ENCODE peak calls at places on chromosome 1, in five cellular contexts. T, J, W, U and L are unnamed samples.
A peak's percentile ranks its signal among the peaks of the same experiment; 100 is the strongest.

GRCh38 chr1:43549921-43550597 is 19.4 kb downstream of the PTPRF start:
- DNase-seq in T (peak; percentile 90), J (no peak), W (peak; percentile 90), U (peak; percentile 90), L (peak; percentile 88)

GRCh38 chr1:215243275-215244054 is 160.9 kb downstream of the KCNK2 start:
- DNase-seq in T (no peak), J (no peak), W (no peak), U (no peak), L (no peak)

GRCh38 chr1:77872645-77873044 is 15.8 kb upstream of the NEXN start:
- DNase-seq in T (no peak), J (no peak), W (no peak), U (no peak), L (no peak)

GRCh38 chr1:55320891-55321290 is 105.7 kb upstream of the USP24 start:
- DNase-seq in T (no peak), J (no peak), W (no peak), U (no peak), L (no peak)

GRCh38 chr1:51998701-51999100 is 8.2 kb upstream of the RAB3B start:
- DNase-seq in T (no peak), J (no peak), W (no peak), U (no peak), L (no peak)

GRCh38 chr1:165117482-165117881 is 239.0 kb downstream of the LMX1A start:
- DNase-seq in T (no peak), J (no peak), W (no peak), U (no peak), L (peak; percentile 67)

GRCh38 chr1:1210726-1211540 is 3.0 kb downstream of the TNFRSF4 start:
- DNase-seq in T (no peak), J (no peak), W (peak; percentile 41), U (no peak), L (peak; percentile 73)

GRCh38 chr1:93972341-93972740 is 63.1 kb upstream of the GCLM start:
- DNase-seq in T (no peak), J (no peak), W (no peak), U (no peak), L (no peak)

GRCh38 chr1:228308085-228308601 is 98.5 kb downstream of the TRIM11 start:
- DNase-seq in T (no peak), J (no peak), W (peak; percentile 28), U (no peak), L (peak; percentile 55)

GRCh38 chr1:48001696-48002095 is 4.5 kb upstream of the TRABD2B start:
- DNase-seq in T (no peak), J (no peak), W (no peak), U (no peak), L (no peak)

GRCh38 chr1:153733970-153734369 is 6.1 kb downstream of the INTS3 start:
- DNase-seq in T (no peak), J (no peak), W (no peak), U (no peak), L (no peak)

GRCh38 chr1:19840228-19840627 is 25.1 kb upstream of the RNF186 start:
- DNase-seq in T (no peak), J (no peak), W (no peak), U (no peak), L (no peak)

GRCh38 chr1:198607714-198608113 is 31.1 kb upstream of the PTPRC start:
- DNase-seq in T (no peak), J (no peak), W (no peak), U (no peak), L (no peak)

GRCh38 chr1:221743416-221744208 is 1.7 kb upstream of the DUSP10 start:
- DNase-seq in T (no peak), J (no peak), W (no peak), U (no peak), L (no peak)

GRCh38 chr1:236394905-236395779 is 1.1 kb downstream of the EDARADD start:
- DNase-seq in T (peak; percentile 15), J (no peak), W (no peak), U (peak; percentile 58), L (peak; percentile 81)

GRCh38 chr1:233759665-233760064 is 144.8 kb upstream of the SLC35F3 start:
- DNase-seq in T (no peak), J (no peak), W (no peak), U (no peak), L (no peak)

GRCh38 chr1:83641206-83641658 is 357.7 kb downstream of the TTLL7 start:
- DNase-seq in T (no peak), J (peak; percentile 22), W (no peak), U (no peak), L (no peak)

GRCh38 chr1:68116643-68117235 is 66.3 kb upstream of the DIRAS3 start:
- DNase-seq in T (peak; percentile 47), J (peak; percentile 52), W (no peak), U (peak; percentile 44), L (no peak)

GRCh38 chr1:221435510-221435909 is 306.4 kb downstream of the DUSP10 start:
- DNase-seq in T (peak; percentile 13), J (no peak), W (no peak), U (peak; percentile 58), L (no peak)

GRCh38 chr1:156691665-156692408 is 13.5 kb downstream of the CRABP2 start:
- DNase-seq in T (no peak), J (no peak), W (no peak), U (peak; percentile 63), L (peak; percentile 54)

GRCh38 chr1:207084701-207085180 is 3.9 kb upstream of the C4BPB start:
- DNase-seq in T (peak; percentile 87), J (peak; percentile 53), W (no peak), U (peak; percentile 77), L (peak; percentile 50)

GRCh38 chr1:216929870-216930582 is 206.8 kb upstream of the ESRRG start:
- DNase-seq in T (no peak), J (no peak), W (no peak), U (no peak), L (no peak)

GRCh38 chr1:15406911-15407559 is 2.7 kb upstream of the EFHD2 start:
- DNase-seq in T (no peak), J (no peak), W (no peak), U (no peak), L (no peak)

GRCh38 chr1:203592156-203592555 is 34.5 kb upstream of the ATP2B4 start:
- DNase-seq in T (no peak), J (no peak), W (no peak), U (no peak), L (peak; percentile 74)

DNA sequence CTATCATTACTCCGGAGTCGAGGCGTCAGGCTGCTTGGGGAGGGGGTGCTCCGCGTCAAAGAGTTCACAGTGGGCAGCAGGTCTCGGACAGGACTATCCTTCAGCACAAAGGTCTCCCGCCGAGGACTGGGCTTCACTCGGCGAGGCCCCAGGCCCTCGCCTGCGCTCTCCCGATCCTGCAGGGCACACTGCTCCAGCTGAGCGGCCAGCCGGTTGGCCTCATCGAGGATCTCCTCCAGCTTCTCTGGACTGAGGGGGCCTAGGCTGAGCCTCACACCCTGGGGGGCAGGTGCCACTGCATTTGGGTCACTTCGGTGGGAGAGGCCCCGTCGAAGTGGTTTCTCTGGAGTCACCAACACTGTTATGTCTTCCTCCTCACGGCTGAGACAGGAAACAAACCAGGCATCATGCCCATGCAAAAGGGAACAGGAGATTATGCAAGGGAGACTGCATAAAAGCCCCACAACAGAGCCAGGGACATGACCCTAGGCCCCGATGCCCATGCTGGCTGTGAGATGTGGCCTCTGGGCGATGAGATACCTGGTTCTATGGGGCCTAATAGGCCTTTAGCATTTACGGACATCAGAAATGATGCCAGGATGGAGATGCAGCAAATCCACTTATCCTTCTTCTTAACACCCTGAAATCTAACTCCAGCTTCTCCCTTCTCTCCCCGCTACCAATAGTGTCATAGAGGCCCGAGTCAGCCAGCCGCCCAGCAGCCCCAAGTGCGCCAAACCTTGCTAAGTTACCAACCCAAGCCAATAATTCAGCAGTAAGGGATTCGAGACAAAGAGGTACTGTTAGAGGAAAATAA is 1.1 kb downstream of the PSRC1 start:
- DNase-seq in T (no peak), J (no peak), W (no peak), U (no peak), L (no peak)
- H3K4me3 ChIP-seq in T (no peak overlapping the region), J (peak overlapping the region; percentile 66), W (peak overlapping the region; percentile 77), U (peak overlapping the region; percentile 68), L (peak overlapping the region; percentile 50)

GRCh38 chr1:6579374-6580118 is at the start of gene ZBTB48:
- DNase-seq in T (peak; percentile 99), J (peak; percentile 99), W (peak; percentile 100), U (peak; percentile 100), L (peak; percentile 100)

GRCh38 chr1:6580588-6581270 is 935 bp downstream of the ZBTB48 start:
- DNase-seq in T (peak; percentile 22), J (no peak), W (peak; percentile 58), U (peak; percentile 48), L (no peak)

GRCh38 chr1:6580119-6580587 is 359 bp downstream of the ZBTB48 start:
- DNase-seq in T (peak; percentile 22), J (no peak), W (no peak), U (no peak), L (peak; percentile 65)

GRCh38 chr1:6578624-6579373 is 995 bp upstream of the ZBTB48 start:
- DNase-seq in T (no peak), J (no peak), W (no peak), U (no peak), L (no peak)

DNA sequence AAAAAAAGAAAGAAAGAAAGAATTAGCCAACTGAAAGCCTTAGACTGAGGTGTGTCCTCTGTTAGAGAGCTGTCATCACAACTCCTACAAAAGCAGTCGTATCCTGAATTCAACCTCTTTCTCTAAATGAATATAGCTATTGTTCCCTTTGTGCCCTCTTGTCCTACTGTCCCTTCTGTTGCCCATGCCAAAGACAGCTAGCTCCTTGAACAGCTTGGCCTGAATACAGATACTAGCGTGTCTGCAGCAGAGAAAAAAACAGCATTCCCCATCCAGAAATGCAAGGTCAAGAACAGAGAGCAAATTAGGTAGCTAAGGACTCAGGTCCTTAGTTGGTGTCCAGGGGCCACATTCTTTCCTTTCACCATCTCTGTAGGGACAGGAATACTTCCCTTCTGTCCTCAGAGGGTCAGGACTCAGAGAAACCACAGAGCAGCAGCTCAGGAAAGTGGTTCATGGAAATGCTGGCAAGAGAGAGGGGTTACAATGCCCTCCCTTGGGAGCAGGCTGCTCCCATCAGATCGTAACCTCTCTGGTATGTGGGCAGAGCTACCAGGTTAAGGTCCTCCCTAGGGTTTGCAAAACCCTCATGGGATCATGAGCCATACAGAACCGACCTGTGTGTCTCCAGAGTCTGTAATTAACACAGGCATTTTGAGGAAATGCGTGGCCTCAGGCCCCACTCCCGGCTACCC is 1.8 kb upstream of the ZBTB48 start:
- DNase-seq in T (no peak), J (no peak), W (no peak), U (no peak), L (no peak)
- H3K27ac ChIP-seq in T (no peak overlapping the region), J (peak overlapping the region; percentile 91), W (no peak overlapping the region), U (no peak overlapping the region), L (no peak overlapping the region)

GRCh38 chr1:21287905-21288514 is 2.3 kb downstream of the ECE1 start:
- DNase-seq in T (peak; percentile 40), J (no peak), W (no peak), U (no peak), L (no peak)
- H3K4me1 ChIP-seq in T (peaks cover 12% of the 10 kb centered on the region), J (peaks cover 26% of the 10 kb centered on the region), W (peaks cover 57% of the 10 kb centered on the region), U (no peaks in the 10 kb centered on the region), L (peaks cover 86% of the 10 kb centered on the region)

DNA sequence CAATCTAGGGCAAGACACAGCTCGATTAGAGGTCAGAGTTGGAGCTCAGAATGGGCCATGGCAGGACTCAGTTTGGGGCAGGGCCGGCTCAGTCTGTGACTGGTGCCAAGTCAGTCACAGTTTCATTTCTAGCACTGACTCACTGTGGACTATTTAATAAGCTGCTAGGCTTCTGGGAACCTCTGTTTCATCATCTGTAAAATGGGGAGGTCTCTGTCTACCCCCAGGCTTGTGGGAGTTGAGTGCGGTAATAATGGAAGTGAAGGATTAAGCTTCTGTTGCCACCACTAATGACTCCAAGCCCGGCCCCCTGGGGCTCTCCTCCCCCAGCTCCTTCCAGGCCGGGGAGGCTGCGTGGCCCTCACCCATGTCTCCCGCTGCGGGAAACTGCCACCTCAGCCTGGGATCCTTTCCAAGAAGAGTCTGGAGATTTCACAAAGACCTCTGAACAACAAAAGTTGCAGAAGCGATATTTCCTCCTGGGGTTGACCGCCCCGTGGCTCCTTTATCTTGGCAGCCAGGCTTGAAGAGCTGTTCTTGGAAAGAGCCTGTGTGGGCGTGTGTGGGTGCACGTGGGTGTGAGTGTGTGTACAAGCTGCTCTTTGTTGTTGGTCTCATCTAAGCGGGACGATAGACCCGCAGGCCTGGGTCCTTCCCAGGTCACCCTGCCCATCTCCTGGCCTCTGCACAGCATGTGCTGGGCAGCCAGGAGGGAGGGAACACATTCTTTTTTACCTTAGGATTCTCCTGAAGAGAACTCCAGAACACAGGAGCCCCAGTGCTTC is 29.1 kb downstream of the KNCN start:
- DNase-seq in T (peak; percentile 37), J (no peak), W (peak; percentile 79), U (peak; percentile 91), L (peak; percentile 71)
- H3K4me3 ChIP-seq in T (no peak overlapping the region), J (no peak overlapping the region), W (peak overlapping the region; percentile 4), U (no peak overlapping the region), L (no peak overlapping the region)